ENCODE peak calls at places on chromosome 19, in nine cellular contexts. One of them, this sample, is unnamed.

GRCh38 chr19:51691122-51692064 is 1.7 kb upstream of the SPACA6 start:
- DNase-seq in head of caudate nucleus: no peak
- DNase-seq in stimulated activated CD4-positive, alpha-beta T cell treated with anti-CD3 and anti-CD28 coated beads, TNF-alpha, amount 100 ng/mL, for 4 hours: no peak
- DNase-seq in fibroblast of mammary gland: peak
- DNase-seq in pulmonary artery endothelial cell: no peak
- DNase-seq in activated CD4-positive, alpha-beta T cell treated with anti-CD3 and anti-CD28 coated beads, Interleukin-2, amount 10 ng/mL, durations not matched to agents 7 days and 5 days: no peak
- DNase-seq in AG04450: no peak
- DNase-seq in right atrium auricular region: peak
- DNase-seq in NCI-H1105: no peak
- DNase-seq in this sample: no peak

GRCh38 chr19:32421589-32422361 is 16.2 kb downstream of the DPY19L3 start:
- DNase-seq in head of caudate nucleus: no peak
- DNase-seq in stimulated activated CD4-positive, alpha-beta T cell treated with anti-CD3 and anti-CD28 coated beads, TNF-alpha, amount 100 ng/mL, for 4 hours: no peak
- DNase-seq in fibroblast of mammary gland: no peak
- DNase-seq in pulmonary artery endothelial cell: no peak
- DNase-seq in activated CD4-positive, alpha-beta T cell treated with anti-CD3 and anti-CD28 coated beads, Interleukin-2, amount 10 ng/mL, durations not matched to agents 7 days and 5 days: no peak
- DNase-seq in AG04450: no peak
- DNase-seq in right atrium auricular region: no peak
- DNase-seq in NCI-H1105: no peak
- DNase-seq in this sample: no peak

GRCh38 chr19:35513975-35514809 is 743 bp upstream of the DMKN start:
- DNase-seq in head of caudate nucleus: no peak
- DNase-seq in stimulated activated CD4-positive, alpha-beta T cell treated with anti-CD3 and anti-CD28 coated beads, TNF-alpha, amount 100 ng/mL, for 4 hours: no peak
- DNase-seq in fibroblast of mammary gland: peak
- DNase-seq in pulmonary artery endothelial cell: no peak
- DNase-seq in activated CD4-positive, alpha-beta T cell treated with anti-CD3 and anti-CD28 coated beads, Interleukin-2, amount 10 ng/mL, durations not matched to agents 7 days and 5 days: no peak
- DNase-seq in AG04450: no peak
- DNase-seq in right atrium auricular region: no peak
- DNase-seq in NCI-H1105: no peak
- DNase-seq in this sample: no peak

GRCh38 chr19:53079313-53079924 is 23.8 kb downstream of the ZNF160 start:
- DNase-seq in head of caudate nucleus: no peak
- DNase-seq in stimulated activated CD4-positive, alpha-beta T cell treated with anti-CD3 and anti-CD28 coated beads, TNF-alpha, amount 100 ng/mL, for 4 hours: no peak
- DNase-seq in fibroblast of mammary gland: no peak
- DNase-seq in pulmonary artery endothelial cell: no peak
- DNase-seq in activated CD4-positive, alpha-beta T cell treated with anti-CD3 and anti-CD28 coated beads, Interleukin-2, amount 10 ng/mL, durations not matched to agents 7 days and 5 days: no peak
- DNase-seq in AG04450: no peak
- DNase-seq in right atrium auricular region: no peak
- DNase-seq in NCI-H1105: no peak
- DNase-seq in this sample: no peak

GRCh38 chr19:58053480-58054156 is 5.5 kb upstream of the ZNF135 start:
- DNase-seq in head of caudate nucleus: no peak
- DNase-seq in stimulated activated CD4-positive, alpha-beta T cell treated with anti-CD3 and anti-CD28 coated beads, TNF-alpha, amount 100 ng/mL, for 4 hours: no peak
- DNase-seq in fibroblast of mammary gland: no peak
- DNase-seq in pulmonary artery endothelial cell: no peak
- DNase-seq in activated CD4-positive, alpha-beta T cell treated with anti-CD3 and anti-CD28 coated beads, Interleukin-2, amount 10 ng/mL, durations not matched to agents 7 days and 5 days: no peak
- DNase-seq in AG04450: no peak
- DNase-seq in right atrium auricular region: no peak
- DNase-seq in NCI-H1105: no peak
- DNase-seq in this sample: no peak

GRCh38 chr19:13484141-13484540 is 22.1 kb downstream of the CACNA1A start:
- DNase-seq in head of caudate nucleus: no peak
- DNase-seq in stimulated activated CD4-positive, alpha-beta T cell treated with anti-CD3 and anti-CD28 coated beads, TNF-alpha, amount 100 ng/mL, for 4 hours: no peak
- DNase-seq in fibroblast of mammary gland: no peak
- DNase-seq in pulmonary artery endothelial cell: no peak
- DNase-seq in activated CD4-positive, alpha-beta T cell treated with anti-CD3 and anti-CD28 coated beads, Interleukin-2, amount 10 ng/mL, durations not matched to agents 7 days and 5 days: no peak
- DNase-seq in AG04450: no peak
- DNase-seq in right atrium auricular region: no peak
- DNase-seq in NCI-H1105: no peak
- DNase-seq in this sample: no peak

GRCh38 chr19:6774821-6775707 is 2.6 kb downstream of the VAV1 start:
- DNase-seq in head of caudate nucleus: no peak
- DNase-seq in stimulated activated CD4-positive, alpha-beta T cell treated with anti-CD3 and anti-CD28 coated beads, TNF-alpha, amount 100 ng/mL, for 4 hours: no peak
- DNase-seq in fibroblast of mammary gland: no peak
- DNase-seq in pulmonary artery endothelial cell: no peak
- DNase-seq in activated CD4-positive, alpha-beta T cell treated with anti-CD3 and anti-CD28 coated beads, Interleukin-2, amount 10 ng/mL, durations not matched to agents 7 days and 5 days: no peak
- DNase-seq in AG04450: no peak
- DNase-seq in right atrium auricular region: no peak
- DNase-seq in NCI-H1105: no peak
- DNase-seq in this sample: no peak

GRCh38 chr19:12365094-12365371 is 450 bp downstream of the ZNF442 start:
- DNase-seq in head of caudate nucleus: no peak
- DNase-seq in stimulated activated CD4-positive, alpha-beta T cell treated with anti-CD3 and anti-CD28 coated beads, TNF-alpha, amount 100 ng/mL, for 4 hours: no peak
- DNase-seq in fibroblast of mammary gland: peak
- DNase-seq in pulmonary artery endothelial cell: no peak
- DNase-seq in activated CD4-positive, alpha-beta T cell treated with anti-CD3 and anti-CD28 coated beads, Interleukin-2, amount 10 ng/mL, durations not matched to agents 7 days and 5 days: peak
- DNase-seq in AG04450: no peak
- DNase-seq in right atrium auricular region: no peak
- DNase-seq in NCI-H1105: no peak
- DNase-seq in this sample: no peak

GRCh38 chr19:17488593-17489391 is 18.5 kb downstream of the SLC27A1 start:
- DNase-seq in head of caudate nucleus: no peak
- DNase-seq in stimulated activated CD4-positive, alpha-beta T cell treated with anti-CD3 and anti-CD28 coated beads, TNF-alpha, amount 100 ng/mL, for 4 hours: peak
- DNase-seq in fibroblast of mammary gland: no peak
- DNase-seq in pulmonary artery endothelial cell: no peak
- DNase-seq in activated CD4-positive, alpha-beta T cell treated with anti-CD3 and anti-CD28 coated beads, Interleukin-2, amount 10 ng/mL, durations not matched to agents 7 days and 5 days: no peak
- DNase-seq in AG04450: no peak
- DNase-seq in right atrium auricular region: no peak
- DNase-seq in NCI-H1105: no peak
- DNase-seq in this sample: no peak

GRCh38 chr19:44602071-44602470 is 11.3 kb upstream of the IGSF23 start:
- DNase-seq in head of caudate nucleus: no peak
- DNase-seq in stimulated activated CD4-positive, alpha-beta T cell treated with anti-CD3 and anti-CD28 coated beads, TNF-alpha, amount 100 ng/mL, for 4 hours: no peak
- DNase-seq in fibroblast of mammary gland: no peak
- DNase-seq in pulmonary artery endothelial cell: no peak
- DNase-seq in activated CD4-positive, alpha-beta T cell treated with anti-CD3 and anti-CD28 coated beads, Interleukin-2, amount 10 ng/mL, durations not matched to agents 7 days and 5 days: no peak
- DNase-seq in AG04450: no peak
- DNase-seq in right atrium auricular region: no peak
- DNase-seq in NCI-H1105: no peak
- DNase-seq in this sample: no peak

GRCh38 chr19:47157455-47158321 is 27.1 kb downstream of the SAE1 start:
- DNase-seq in head of caudate nucleus: no peak
- DNase-seq in stimulated activated CD4-positive, alpha-beta T cell treated with anti-CD3 and anti-CD28 coated beads, TNF-alpha, amount 100 ng/mL, for 4 hours: no peak
- DNase-seq in fibroblast of mammary gland: peak
- DNase-seq in pulmonary artery endothelial cell: peak
- DNase-seq in activated CD4-positive, alpha-beta T cell treated with anti-CD3 and anti-CD28 coated beads, Interleukin-2, amount 10 ng/mL, durations not matched to agents 7 days and 5 days: peak
- DNase-seq in AG04450: peak
- DNase-seq in right atrium auricular region: peak
- DNase-seq in NCI-H1105: no peak
- DNase-seq in this sample: no peak